ENCODE peak calls at places on chromosome 19, in five cellular contexts. One of them, this sample, is unnamed.
A peak's percentile ranks its signal among the peaks of the same experiment; 100 is the strongest.

GRCh38 chr19:7393934-7394508 is 45.3 kb downstream of the ARHGEF18 start:
- DNase-seq in A673: no peak
- DNase-seq in AG10803: no peak
- DNase-seq in IMR-90: no peak
- DNase-seq in thoracic aorta: no peak
- DNase-seq in this sample: no peak

GRCh38 chr19:34995551-34995950 is 4.6 kb upstream of the GRAMD1A start:
- DNase-seq in A673: no peak
- DNase-seq in AG10803: no peak
- DNase-seq in IMR-90: no peak
- DNase-seq in thoracic aorta: no peak
- DNase-seq in this sample: no peak

GRCh38 chr19:30394481-30395151 is 22.4 kb downstream of the ZNF536 start:
- DNase-seq in A673: no peak
- DNase-seq in AG10803: no peak
- DNase-seq in IMR-90: no peak
- DNase-seq in thoracic aorta: no peak
- DNase-seq in this sample: no peak

GRCh38 chr19:41369769-41370168 is 5.8 kb upstream of the B9D2 start:
- DNase-seq in A673: no peak
- DNase-seq in AG10803: no peak
- DNase-seq in IMR-90: no peak
- DNase-seq in thoracic aorta: no peak
- DNase-seq in this sample: no peak

GRCh38 chr19:39647918-39648317 is 7.8 kb upstream of the LGALS16 start:
- DNase-seq in A673: no peak
- DNase-seq in AG10803: no peak
- DNase-seq in IMR-90: no peak
- DNase-seq in thoracic aorta: no peak
- DNase-seq in this sample: no peak

GRCh38 chr19:55213547-55213946 is 4.2 kb upstream of the PTPRH start:
- DNase-seq in A673: no peak
- DNase-seq in AG10803: no peak
- DNase-seq in IMR-90: no peak
- DNase-seq in thoracic aorta: no peak
- DNase-seq in this sample: no peak

GRCh38 chr19:52398091-52398461 is 427 bp downstream of the ZNF528 start:
- DNase-seq in A673: no peak
- DNase-seq in AG10803: peak; percentile 6
- DNase-seq in IMR-90: peak; percentile 1
- DNase-seq in thoracic aorta: no peak
- DNase-seq in this sample: no peak

GRCh38 chr19:41206926-41207750 is 11.9 kb upstream of the AXL start:
- DNase-seq in A673: no peak
- DNase-seq in AG10803: peak; percentile 63
- DNase-seq in IMR-90: no peak
- DNase-seq in thoracic aorta: peak; percentile 62
- DNase-seq in this sample: no peak

GRCh38 chr19:3723883-3724282 is 15.7 kb downstream of the TJP3 start:
- DNase-seq in A673: no peak
- DNase-seq in AG10803: no peak
- DNase-seq in IMR-90: no peak
- DNase-seq in thoracic aorta: no peak
- DNase-seq in this sample: no peak

GRCh38 chr19:2761876-2762782 is 20.9 kb downstream of the SGTA start:
- DNase-seq in A673: no peak
- DNase-seq in AG10803: no peak
- DNase-seq in IMR-90: no peak
- DNase-seq in thoracic aorta: no peak
- DNase-seq in this sample: no peak

GRCh38 chr19:38409631-38410133 is 6.8 kb downstream of the FAM98C start:
- DNase-seq in A673: no peak
- DNase-seq in AG10803: peak; percentile 43
- DNase-seq in IMR-90: peak; percentile 54
- DNase-seq in thoracic aorta: no peak
- DNase-seq in this sample: no peak

DNA sequence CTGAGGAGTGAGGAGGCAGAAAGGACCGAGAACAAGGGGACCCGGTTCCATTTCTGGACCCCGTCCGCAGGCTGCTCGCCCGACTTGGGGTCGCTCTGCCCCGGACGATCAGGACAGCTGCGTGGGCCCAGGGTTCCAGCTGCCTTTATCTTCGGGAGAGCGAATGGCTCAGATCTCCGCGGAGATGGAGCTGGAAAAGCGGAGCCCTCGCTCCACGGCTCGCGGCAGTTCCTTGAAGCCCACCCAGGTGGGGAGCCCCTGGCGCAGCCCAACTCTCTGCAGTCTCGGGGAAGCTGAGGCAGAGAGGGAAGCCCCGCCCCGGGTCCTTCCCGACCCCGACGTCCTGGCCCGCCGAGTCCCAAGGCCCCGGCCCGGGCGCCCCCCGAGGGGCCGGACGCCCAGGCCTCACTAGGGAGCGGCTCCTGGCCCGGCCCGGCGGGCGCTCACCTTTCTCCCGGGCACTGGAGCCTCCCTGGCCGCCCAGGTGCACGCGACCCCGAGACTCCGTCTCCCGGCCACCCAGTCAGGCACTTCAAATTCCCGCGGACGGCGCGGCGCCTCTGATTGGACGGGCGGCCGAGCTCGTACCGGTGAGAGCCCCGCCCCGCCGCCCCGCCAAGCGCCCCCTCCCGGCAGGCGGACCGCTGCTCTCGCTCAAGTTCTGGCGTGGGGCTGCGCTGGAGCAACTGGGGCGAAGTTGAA is 485.7 kb downstream of the UQCRFS1 start:
- DNase-seq in A673: no peak
- DNase-seq in AG10803: no peak
- DNase-seq in IMR-90: no peak
- DNase-seq in thoracic aorta: no peak
- DNase-seq in this sample: no peak
- TF ChIP-seq CTCF in A673: no peak
- TF ChIP-seq CTCF in AG10803: peak; percentile 13
- TF ChIP-seq CTCF in IMR-90: no peak
- TF ChIP-seq CTCF in thoracic aorta: no peak
- TF ChIP-seq CTCF in this sample: no peak

DNA sequence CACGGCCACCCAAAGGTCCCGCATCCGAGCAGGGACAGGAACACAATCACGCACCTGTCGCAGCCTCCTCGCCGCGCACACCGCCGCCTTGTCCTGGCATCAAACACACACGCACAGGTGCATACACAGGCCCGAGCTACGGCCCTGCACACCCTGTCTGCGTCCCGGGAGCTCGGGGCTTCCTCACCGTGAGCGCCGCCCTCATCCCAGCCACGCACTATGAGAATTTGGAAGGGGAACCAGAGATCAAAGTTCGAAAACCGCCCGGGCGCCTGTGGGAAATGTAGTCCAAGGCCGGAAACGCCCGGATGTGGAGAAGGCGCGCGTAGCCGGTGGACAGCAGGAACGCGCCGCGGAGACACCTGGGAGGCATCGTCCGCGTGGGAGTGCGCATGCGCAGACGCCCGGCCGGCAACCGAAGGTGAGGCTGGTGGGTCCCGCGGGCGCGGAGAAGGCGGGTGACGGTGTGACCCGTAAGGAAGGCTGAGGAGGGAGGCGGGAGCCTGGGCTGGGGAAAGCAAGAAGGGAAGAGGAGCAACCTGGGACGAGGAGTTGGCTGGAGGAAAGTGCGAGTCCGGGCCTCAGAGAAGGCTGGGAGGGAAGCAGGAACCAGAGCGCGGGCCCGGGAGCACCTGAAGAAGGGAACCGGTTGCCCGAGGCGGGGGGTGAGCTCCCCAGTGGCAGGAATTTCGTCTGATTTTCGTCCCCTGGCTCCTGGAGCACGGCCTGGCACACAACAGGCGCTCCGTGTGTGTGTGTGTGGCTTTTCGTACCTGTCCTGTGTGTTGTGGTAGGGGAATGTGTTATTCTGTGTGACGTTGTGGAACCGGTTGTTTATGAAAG is at the start of gene ZNF567:
- DNase-seq in A673: peak; percentile 98
- DNase-seq in AG10803: peak; percentile 92
- DNase-seq in IMR-90: peak; percentile 93
- DNase-seq in thoracic aorta: peak; percentile 93
- DNase-seq in this sample: peak; percentile 99
- TF ChIP-seq CTCF in A673: no peak
- TF ChIP-seq CTCF in AG10803: no peak
- TF ChIP-seq CTCF in IMR-90: no peak
- TF ChIP-seq CTCF in thoracic aorta: no peak
- TF ChIP-seq CTCF in this sample: no peak

DNA sequence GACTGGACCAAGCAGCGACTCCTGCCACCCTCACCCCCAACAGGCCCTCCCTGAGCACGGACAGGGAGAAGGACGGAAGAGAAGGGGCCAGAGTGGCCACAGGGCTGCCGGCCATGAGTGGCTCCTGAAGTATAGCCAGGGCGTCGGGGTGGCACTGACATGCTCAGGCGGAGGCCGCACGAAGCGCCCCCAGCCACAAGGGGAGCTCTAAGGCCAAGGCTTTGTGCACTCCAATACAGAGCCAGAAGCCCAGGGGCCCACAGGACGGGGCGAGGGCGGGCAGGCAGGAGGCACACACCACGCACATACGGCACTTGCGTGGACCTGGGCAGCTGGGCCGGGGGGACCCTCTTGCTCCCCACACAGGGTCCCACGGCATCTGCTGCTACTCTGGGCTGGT is 52.0 kb downstream of the KLF2 start:
- DNase-seq in A673: peak; percentile 19
- DNase-seq in AG10803: no peak
- DNase-seq in IMR-90: no peak
- DNase-seq in thoracic aorta: no peak
- DNase-seq in this sample: no peak
- TF ChIP-seq CTCF in A673: peak; percentile 46
- TF ChIP-seq CTCF in AG10803: peak; percentile 25
- TF ChIP-seq CTCF in IMR-90: peak; percentile 28
- TF ChIP-seq CTCF in thoracic aorta: no peak
- TF ChIP-seq CTCF in this sample: peak; percentile 30

GRCh38 chr19:459724-460511 is 915 bp downstream of the SHC2 start:
- DNase-seq in A673: peak; percentile 35
- DNase-seq in AG10803: peak; percentile 8
- DNase-seq in IMR-90: peak; percentile 27
- DNase-seq in thoracic aorta: no peak
- DNase-seq in this sample: peak; percentile 60
- TF ChIP-seq CTCF in A673: no peak
- TF ChIP-seq CTCF in AG10803: no peak
- TF ChIP-seq CTCF in IMR-90: no peak
- TF ChIP-seq CTCF in thoracic aorta: no peak
- TF ChIP-seq CTCF in this sample: no peak

GRCh38 chr19:16936901-16937300 is 48.1 kb downstream of the F2RL3 start:
- DNase-seq in A673: no peak
- DNase-seq in AG10803: no peak
- DNase-seq in IMR-90: no peak
- DNase-seq in thoracic aorta: no peak
- DNase-seq in this sample: no peak
- TF ChIP-seq CTCF in A673: no peak
- TF ChIP-seq CTCF in AG10803: no peak
- TF ChIP-seq CTCF in IMR-90: no peak
- TF ChIP-seq CTCF in thoracic aorta: no peak
- TF ChIP-seq CTCF in this sample: no peak